ENCODE peak calls at places on chromosome 9, in eight cellular contexts. G is fibroblast of lung, N is brain microvascular endothelial cell, A is heart left ventricle, F is AG04450, T is upper lobe of left lung, Y is epithelial cell of esophagus, V is kidney epithelial cell. O is an unnamed sample.

GRCh38 chr9:101727621-101728524 is 10.6 kb downstream of the GRIN3A start:
- DNase-seq in V (no peak), F (no peak), Y (peak; percentile 44), N (peak; percentile 26), T (no peak), A (no peak), G (peak; percentile 6), O (peak; percentile 53)

GRCh38 chr9:134218230-134218629 is 53.9 kb upstream of the RNU6ATAC start:
- DNase-seq in Y (no peak), F (no peak), V (no peak), G (no peak), A (peak; percentile 18), T (no peak), N (no peak), O (peak; percentile 65)

GRCh38 chr9:38694676-38695075 is 25.3 kb downstream of the FAM240B start:
- DNase-seq in Y (no peak), F (no peak), N (no peak), G (no peak), T (no peak), A (no peak), V (no peak), O (no peak)

GRCh38 chr9:133274236-133275104 is 531 bp downstream of the ABO start:
- DNase-seq in F (no peak), Y (no peak), G (no peak), T (no peak), A (no peak), V (no peak), N (no peak), O (peak; percentile 58)

GRCh38 chr9:29211681-29212589 is 1638.7 kb upstream of the C9orf72 start:
- DNase-seq in G (peak; percentile 4), A (peak; percentile 68), F (no peak), T (peak; percentile 91), Y (peak; percentile 53), N (no peak), V (no peak), O (peak; percentile 91)

GRCh38 chr9:7129391-7129790 is 371.6 kb downstream of the KDM4C start:
- DNase-seq in V (peak; percentile 49), F (no peak), T (no peak), N (no peak), Y (peak; percentile 36), A (no peak), G (no peak), O (no peak)

GRCh38 chr9:115262477-115262876 is 144.5 kb upstream of the TNC start:
- DNase-seq in Y (peak; percentile 100), A (peak; percentile 82), G (peak; percentile 62), T (no peak), N (peak; percentile 47), V (peak; percentile 100), F (peak; percentile 47), O (no peak)

GRCh38 chr9:110141118-110141797 is 66.7 kb downstream of the C9orf152 start:
- DNase-seq in T (no peak), G (peak; percentile 90), N (peak; percentile 94), F (peak; percentile 88), Y (peak; percentile 96), V (peak; percentile 70), A (no peak), O (peak; percentile 94)

GRCh38 chr9:137049544-137050449 is 3.8 kb upstream of the NPDC1 start:
- DNase-seq in N (no peak), V (no peak), G (peak; percentile 58), F (no peak), A (no peak), T (peak; percentile 68), Y (peak; percentile 64), O (peak; percentile 97)

GRCh38 chr9:85202596-85202995 is 533.1 kb downstream of the NTRK2 start:
- DNase-seq in V (no peak), A (no peak), G (no peak), T (no peak), N (peak; percentile 63), F (no peak), Y (peak; percentile 33), O (peak; percentile 68)

GRCh38 chr9:106753155-106753671 is 109.8 kb upstream of the ZNF462 start:
- DNase-seq in V (no peak), G (no peak), T (no peak), Y (no peak), N (no peak), A (no peak), F (no peak), O (peak; percentile 49)

GRCh38 chr9:81193362-81194339 is 495.7 kb downstream of the TLE1 start:
- DNase-seq in Y (no peak), N (no peak), V (no peak), F (no peak), T (no peak), G (no peak), A (no peak), O (no peak)

GRCh38 chr9:13552606-13553215 is 273.2 kb upstream of the MPDZ start:
- DNase-seq in N (no peak), A (no peak), F (no peak), Y (no peak), G (no peak), V (no peak), T (no peak), O (no peak)

GRCh38 chr9:34547960-34548603 is 25.3 kb upstream of the ENHO start:
- DNase-seq in Y (peak; percentile 61), N (peak; percentile 51), V (no peak), T (peak; percentile 88), F (peak; percentile 10), A (peak; percentile 85), G (peak; percentile 55), O (peak; percentile 98)

GRCh38 chr9:137778336-137778735 is 99.2 kb upstream of the CACNA1B start:
- DNase-seq in T (no peak), A (no peak), N (no peak), V (no peak), F (no peak), Y (no peak), G (no peak), O (peak; percentile 36)

GRCh38 chr9:93697352-93698139 is 121.2 kb downstream of the PHF2 start:
- DNase-seq in G (no peak), V (no peak), F (no peak), T (no peak), Y (no peak), A (peak; percentile 41), N (no peak), O (no peak)

GRCh38 chr9:106277931-106278330 is 583.6 kb downstream of the TMEM38B start:
- DNase-seq in A (no peak), Y (no peak), F (no peak), G (no peak), N (no peak), T (no peak), V (no peak), O (no peak)

GRCh38 chr9:101477736-101478135 is 42.2 kb upstream of the ALDOB start:
- DNase-seq in V (no peak), T (no peak), Y (peak; percentile 59), G (no peak), N (no peak), A (no peak), F (no peak), O (no peak)

GRCh38 chr9:546797-547223 is 294.7 kb upstream of the DMRT1 start:
- DNase-seq in V (no peak), A (no peak), F (no peak), Y (peak; percentile 33), G (peak; percentile 27), T (no peak), N (no peak), O (no peak)

DNA sequence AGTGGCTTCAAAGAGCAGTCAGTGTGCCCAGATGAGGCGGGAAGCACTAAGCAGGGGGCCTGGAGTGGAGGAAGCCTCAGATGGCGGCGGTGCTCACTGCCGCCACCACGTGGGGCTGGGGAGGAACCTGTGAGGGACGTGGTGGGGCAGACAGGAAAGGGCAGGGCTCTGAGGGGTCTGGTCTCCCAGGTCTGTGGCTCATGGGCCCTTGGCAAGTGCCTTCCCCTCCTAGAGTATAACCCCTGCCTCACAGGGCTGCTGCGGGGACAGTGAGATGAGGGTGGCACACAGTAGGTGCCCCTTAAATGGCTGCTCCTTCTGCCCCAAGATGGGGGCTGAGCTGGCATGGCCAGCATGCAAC is 26.6 kb downstream of the NR5A1 start:
- DNase-seq in F (no peak), G (peak; percentile 13), T (no peak), A (peak; percentile 56), Y (peak; percentile 37), V (no peak), N (no peak), O (peak; percentile 98)
- TF ChIP-seq CTCF in F (peak; percentile 51), G (no peak), T (no peak), A (peak; percentile 5), Y (peak; percentile 48), V (peak; percentile 66), N (peak; percentile 69), O (peak; percentile 45)

DNA sequence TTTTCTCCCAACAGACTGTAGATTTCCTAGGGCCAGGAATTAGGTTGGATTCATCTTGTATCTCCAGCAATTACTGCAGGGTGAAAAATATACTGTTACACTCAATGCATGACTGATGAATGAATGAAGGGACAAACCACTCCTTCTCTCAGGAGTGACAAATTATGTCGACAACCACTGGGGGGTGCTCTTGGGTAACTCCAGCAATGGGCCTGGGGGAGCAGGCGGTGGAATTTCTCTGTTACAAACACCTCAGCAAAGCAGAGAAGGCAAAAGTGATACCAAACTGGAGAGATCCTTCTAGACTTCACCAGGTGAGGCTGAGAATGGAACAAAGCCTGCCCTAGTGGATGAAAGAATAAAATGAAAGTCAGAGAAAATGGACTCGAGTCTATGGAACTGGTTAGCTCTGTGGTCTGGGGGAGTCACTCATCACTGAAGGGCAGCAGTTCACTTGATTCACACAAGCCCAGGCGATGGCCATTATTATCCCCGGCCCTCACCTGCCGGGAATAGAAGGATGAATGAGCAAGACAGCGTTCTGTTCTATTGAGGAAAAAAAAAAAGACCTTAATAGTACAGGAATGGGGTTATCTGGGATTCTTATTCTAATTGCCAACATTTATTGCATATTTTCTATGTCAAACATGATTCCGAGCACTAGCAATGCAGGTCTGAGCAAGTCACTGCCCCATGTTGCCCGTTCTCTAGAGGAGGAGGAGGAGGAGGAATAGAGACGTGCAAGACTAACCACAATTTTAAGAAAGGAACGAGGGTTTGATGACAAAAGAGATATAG is 341.1 kb downstream of the ASTN2 start:
- DNase-seq in G (no peak), T (no peak), A (no peak), V (no peak), Y (peak; percentile 57), N (peak; percentile 3), F (no peak), O (no peak)
- TF ChIP-seq CTCF in G (no peak), T (no peak), A (peak; percentile 31), V (peak; percentile 61), Y (peak; percentile 65), N (peak; percentile 44), F (peak; percentile 40), O (peak; percentile 35)

DNA sequence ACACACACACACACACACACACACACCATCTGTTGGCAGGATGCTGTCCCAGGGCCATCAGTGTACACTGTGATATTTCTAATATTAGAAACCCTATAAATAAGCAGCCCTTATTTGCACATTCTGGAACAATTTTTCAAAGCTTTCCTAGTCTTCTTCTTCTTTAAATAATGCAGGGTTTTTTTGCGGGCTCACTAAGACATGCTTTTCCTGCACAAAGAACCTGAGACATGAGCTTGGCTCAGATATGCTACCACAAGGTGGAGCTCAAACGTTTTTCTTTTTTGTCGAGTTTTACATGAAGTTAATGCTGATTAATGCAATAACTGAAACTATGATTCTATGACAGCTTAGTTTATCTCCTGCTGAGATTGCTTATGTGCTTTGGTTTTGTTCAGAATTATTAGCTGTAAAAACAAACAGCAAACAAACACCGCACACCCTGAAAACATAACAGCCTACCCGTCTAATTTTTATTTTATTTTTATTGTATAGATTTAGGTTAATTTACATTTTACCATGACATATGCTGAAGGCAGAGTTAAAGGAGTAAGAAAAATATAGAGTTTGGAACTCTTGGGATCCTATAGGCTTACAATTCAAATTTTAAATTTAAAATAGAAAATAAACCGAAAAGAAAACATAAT is 95.7 kb downstream of the ALDH1A1 start:
- DNase-seq in V (no peak), F (peak; percentile 16), T (no peak), A (no peak), Y (peak; percentile 68), N (peak; percentile 66), G (peak; percentile 77), O (peak; percentile 89)
- TF ChIP-seq CTCF in V (peak; percentile 73), F (peak; percentile 70), T (peak; percentile 56), A (peak; percentile 51), Y (peak; percentile 65), N (peak; percentile 75), G (peak; percentile 69), O (peak; percentile 71)

GRCh38 chr9:77455312-77455927 is 192.7 kb downstream of the GNA14 start:
- DNase-seq in V (no peak), A (no peak), N (no peak), F (no peak), T (no peak), G (no peak), Y (peak; percentile 54), O (no peak)
- TF ChIP-seq CTCF in V (peak; percentile 26), A (peak; percentile 42), N (peak; percentile 65), F (peak; percentile 25), T (peak; percentile 32), G (no peak), Y (peak; percentile 46), O (peak; percentile 39)

O was measured in osteoblast.